ENCODE peak calls at places on chromosomes 5 and 9, in four cellular contexts. V, Q, T and C are unnamed samples.

GRCh38 chr5:14593326-14594036 is 11.9 kb downstream of the OTULINL start:
- DNase-seq in V (no peak), Q (peak; percentile 80), T (peak; percentile 41), C (no peak)

GRCh38 chr9:123339666-123340414 is 16.2 kb upstream of the CRB2 start:
- DNase-seq in V (no peak), Q (no peak), T (no peak), C (peak; percentile 15)

GRCh38 chr9:71209890-71210289 is 88.5 kb upstream of the TRPM3 start:
- DNase-seq in V (no peak), Q (no peak), T (no peak), C (no peak)

GRCh38 chr5:156934450-156935211 is 28.4 kb downstream of the TIMD4 start:
- DNase-seq in V (no peak), Q (no peak), T (no peak), C (peak; percentile 27)

GRCh38 chr5:25414746-25415145 is 770.0 kb upstream of the CDH10 start:
- DNase-seq in V (no peak), Q (peak; percentile 79), T (no peak), C (no peak)

GRCh38 chr5:37090123-37090726 is 159.0 kb downstream of the CPLANE1 start:
- DNase-seq in V (no peak), Q (no peak), T (no peak), C (peak; percentile 4)

GRCh38 chr9:27572036-27572435 is 1.2 kb downstream of the C9orf72 start:
- DNase-seq in V (no peak), Q (no peak), T (no peak), C (peak; percentile 66)

GRCh38 chr5:142466195-142466951 is 141.6 kb upstream of the SPRY4 start:
- DNase-seq in V (no peak), Q (peak; percentile 42), T (peak; percentile 74), C (no peak)

GRCh38 chr5:159339451-159339850 is 9.2 kb upstream of the IL12B start:
- DNase-seq in V (no peak), Q (no peak), T (no peak), C (no peak)

GRCh38 chr9:123761905-123762605 is 167.9 kb downstream of the DENND1A start:
- DNase-seq in V (no peak), Q (peak; percentile 22), T (no peak), C (no peak)

GRCh38 chr5:131423056-131423455 is 159.2 kb downstream of the CDC42SE2 start:
- DNase-seq in V (no peak), Q (peak; percentile 28), T (peak; percentile 27), C (peak; percentile 53)

GRCh38 chr5:162607879-162608278 is 540.3 kb downstream of the GABRG2 start:
- DNase-seq in V (no peak), Q (no peak), T (no peak), C (no peak)

GRCh38 chr5:80125962-80126480 is 90.9 kb downstream of the THBS4 start:
- DNase-seq in V (no peak), Q (peak; percentile 59), T (peak; percentile 48), C (no peak)

GRCh38 chr5:161847447-161847846 is 473 bp upstream of the GABRA1 start:
- DNase-seq in V (no peak), Q (no peak), T (no peak), C (no peak)

GRCh38 chr5:94901071-94901979 is 282.9 kb downstream of the SLF1 start:
- DNase-seq in V (no peak), Q (peak; percentile 62), T (peak; percentile 22), C (no peak)

GRCh38 chr9:135214054-135214640 is 126.7 kb downstream of the OLFM1 start:
- DNase-seq in V (no peak), Q (no peak), T (no peak), C (no peak)

GRCh38 chr5:107919361-107919760 is 248.6 kb upstream of the EFNA5 start:
- DNase-seq in V (no peak), Q (no peak), T (no peak), C (no peak)

GRCh38 chr5:163571755-163572154 is 66.3 kb downstream of the MAT2B start:
- DNase-seq in V (no peak), Q (peak; percentile 90), T (peak; percentile 97), C (no peak)

GRCh38 chr5:24642022-24642421 is 2.8 kb downstream of the CDH10 start:
- DNase-seq in V (no peak), Q (peak; percentile 64), T (peak; percentile 0), C (peak; percentile 66)

GRCh38 chr5:159899067-159900049 is 16.9 kb upstream of the ADRA1B start:
- DNase-seq in V (no peak), Q (peak; percentile 51), T (peak; percentile 70), C (no peak)

GRCh38 chr5:111863801-111864200 is 106.8 kb upstream of the NREP start:
- DNase-seq in V (no peak), Q (no peak), T (peak; percentile 56), C (no peak)

GRCh38 chr5:81786509-81786908 is 35.6 kb upstream of the SSBP2 start:
- DNase-seq in V (no peak), Q (no peak), T (no peak), C (no peak)

GRCh38 chr9:75462866-75463265 is 374.6 kb downstream of the OSTF1 start:
- DNase-seq in V (no peak), Q (no peak), T (no peak), C (no peak)

GRCh38 chr5:116626272-116626723 is 51.7 kb upstream of the SEMA6A start:
- DNase-seq in V (no peak), Q (peak; percentile 30), T (peak; percentile 22), C (peak; percentile 9)

GRCh38 chr9:69317081-69317480 is 7.9 kb upstream of the ENTREP1 start:
- DNase-seq in V (no peak), Q (no peak), T (no peak), C (no peak)

GRCh38 chr5:127066721-127067120 is 6.6 kb downstream of the C5orf63 start:
- DNase-seq in V (no peak), Q (no peak), T (no peak), C (peak; percentile 64)

GRCh38 chr5:176535101-176535654 is 2.0 kb downstream of the RNF44 start:
- DNase-seq in V (no peak), Q (peak; percentile 32), T (peak; percentile 24), C (no peak)

GRCh38 chr5:75037106-75037505 is 15.3 kb downstream of the GCNT4 start:
- DNase-seq in V (no peak), Q (peak; percentile 79), T (peak; percentile 93), C (peak; percentile 94)

GRCh38 chr9:117286245-117286644 is 128.6 kb downstream of the ASTN2 start:
- DNase-seq in V (no peak), Q (no peak), T (no peak), C (no peak)

GRCh38 chr5:142059304-142059940 is 46.6 kb upstream of the GNPDA1 start:
- DNase-seq in V (no peak), Q (no peak), T (no peak), C (no peak)

GRCh38 chr9:93958875-93959682 is 3.9 kb upstream of the BARX1 start:
- DNase-seq in V (no peak), Q (peak; percentile 63), T (peak; percentile 7), C (no peak)

GRCh38 chr5:180129291-180130190 is 58.0 kb upstream of the RNF130 start:
- DNase-seq in V (no peak), Q (no peak), T (no peak), C (no peak)

GRCh38 chr5:180130876-180131740 is 59.5 kb upstream of the RNF130 start:
- DNase-seq in V (no peak), Q (no peak), T (no peak), C (no peak)

GRCh38 chr5:180128671-180129261 is 57.2 kb upstream of the RNF130 start:
- DNase-seq in V (no peak), Q (no peak), T (no peak), C (no peak)

GRCh38 chr5:180127682-180128670 is 56.4 kb upstream of the RNF130 start:
- DNase-seq in V (no peak), Q (no peak), T (no peak), C (no peak)

GRCh38 chr5:180130291-180130869 is 58.8 kb upstream of the RNF130 start:
- DNase-seq in V (no peak), Q (no peak), T (no peak), C (no peak)
- H2AK5ac ChIP-seq in V (no peak overlapping the region), Q (no peak overlapping the region), T (no peak overlapping the region), C (no peak overlapping the region)

DNA sequence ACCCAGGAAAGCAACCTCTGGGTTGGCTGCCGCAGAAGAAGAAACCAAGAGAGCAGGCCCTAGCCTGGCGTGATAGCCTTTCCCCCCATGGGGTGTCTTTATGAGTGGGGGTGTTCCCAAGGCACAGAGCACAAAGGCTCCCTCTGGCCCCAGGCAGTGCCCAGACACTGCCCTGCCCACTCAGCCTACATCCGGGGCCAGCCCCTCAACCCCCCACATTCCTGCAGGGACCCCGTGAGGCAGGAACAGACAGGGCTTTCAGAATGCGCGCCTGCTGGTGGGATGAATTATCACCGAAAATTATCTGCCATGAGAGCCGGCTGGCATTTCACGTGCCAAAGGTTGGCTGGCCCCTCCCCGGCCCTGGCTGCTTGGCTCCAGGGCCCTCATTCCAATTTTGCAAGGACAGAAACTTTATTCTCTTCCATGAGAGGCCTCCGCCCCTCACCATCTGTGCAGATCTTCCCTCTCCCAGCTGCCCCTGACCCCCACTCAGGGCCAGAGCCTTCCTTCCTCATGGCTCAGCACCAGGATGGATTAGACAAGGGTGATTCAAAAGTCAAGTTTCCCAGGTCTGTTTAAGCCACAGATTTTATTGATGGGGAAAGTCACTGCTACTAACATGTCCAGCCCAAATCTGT is 32.5 kb upstream of the WDR38 start:
- DNase-seq in V (no peak), Q (no peak), T (no peak), C (no peak)
- H2BK5ac ChIP-seq in V (no peak overlapping the region), Q (no peak overlapping the region), T (no peak overlapping the region), C (peak overlapping the region; percentile 6)

GRCh38 chr9:130331573-130331972 is 66.0 kb downstream of the HMCN2 start:
- DNase-seq in V (no peak), Q (peak; percentile 81), T (peak; percentile 74), C (peak; percentile 95)

GRCh38 chr9:130332384-130332926 is 66.9 kb downstream of the HMCN2 start:
- DNase-seq in V (no peak), Q (no peak), T (no peak), C (peak; percentile 55)

GRCh38 chr9:130334915-130335314 is 69.4 kb downstream of the HMCN2 start:
- DNase-seq in V (no peak), Q (no peak), T (no peak), C (no peak)

GRCh38 chr9:130331061-130331460 is 65.5 kb downstream of the HMCN2 start:
- DNase-seq in V (no peak), Q (no peak), T (no peak), C (peak; percentile 19)

GRCh38 chr9:130333041-130334040 is 67.8 kb downstream of the HMCN2 start:
- DNase-seq in V (no peak), Q (peak; percentile 77), T (peak; percentile 66), C (peak; percentile 82)
- H4K91ac ChIP-seq in V (no peak overlapping the region), Q (no peak overlapping the region), T (no peak overlapping the region), C (peak overlapping the region; percentile 22)

GRCh38 chr5:115170128-115170923 is 618 bp upstream of the TRIM36 start:
- DNase-seq in V (no peak), Q (peak; percentile 38), T (peak; percentile 1), C (peak; percentile 54)
- H2AK5ac ChIP-seq in V (no peak overlapping the region), Q (no peak overlapping the region), T (no peak overlapping the region), C (no peak overlapping the region)

GRCh38 chr9:127937383-127938297 is at the start of gene DPM2:
- DNase-seq in V (no peak), Q (peak; percentile 86), T (peak; percentile 81), C (peak; percentile 92)
- H2BK5ac ChIP-seq in V (peak within 1 kb of the TSS; percentile 81), Q (peak within 1 kb of the TSS; percentile 10), T (peak within 1 kb of the TSS; percentile 50), C (peak within 1 kb of the TSS; percentile 32)

DNA sequence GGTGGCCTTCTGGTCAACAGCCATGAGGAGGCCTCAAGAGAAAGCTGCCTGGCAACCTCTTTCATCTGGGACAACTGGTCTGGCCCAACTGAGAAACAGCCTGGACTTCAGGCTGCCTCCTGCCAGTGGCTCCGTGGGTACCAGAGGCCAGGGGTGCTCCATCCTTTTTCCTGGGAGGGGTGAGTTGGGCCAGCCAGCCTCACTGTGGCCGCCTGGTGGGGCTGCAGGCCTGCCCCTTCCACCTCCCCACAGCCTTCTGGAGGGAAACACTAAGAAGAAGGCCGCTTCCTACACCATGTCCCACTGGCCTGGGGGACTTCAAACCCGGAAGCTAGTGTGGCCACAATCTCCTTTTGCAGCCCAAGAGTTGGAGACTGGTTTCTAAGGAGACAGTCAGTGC is 13.8 kb upstream of the NKD2 start:
- DNase-seq in V (no peak), Q (no peak), T (no peak), C (no peak)
- H4K91ac ChIP-seq in V (no peak overlapping the region), Q (peak overlapping the region; percentile 90), T (no peak overlapping the region), C (no peak overlapping the region)